ENCODE peak calls at places on chromosome 17, in ten cellular contexts. J, O, L, Z, B, E, W, G, D and P are unnamed samples.

GRCh38 chr17:10058924-10059683 is 139.3 kb downstream of the GAS7 start:
- DNase-seq in J (no peak), O (peak; percentile 43), L (no peak), Z (no peak), B (no peak), E (no peak), W (no peak), G (no peak), D (no peak), P (no peak)

GRCh38 chr17:80956321-80957190 is 35.1 kb upstream of the CHMP6 start:
- DNase-seq in J (no peak), O (no peak), L (no peak), Z (no peak), B (no peak), E (no peak), W (no peak), G (no peak), D (no peak), P (no peak)

GRCh38 chr17:31541559-31541958 is 150.1 kb downstream of the RAB11FIP4 start:
- DNase-seq in J (no peak), O (no peak), L (no peak), Z (no peak), B (no peak), E (no peak), W (no peak), G (no peak), D (no peak), P (no peak)

GRCh38 chr17:63999680-64000531 is 1.8 kb downstream of the PRR29 start:
- DNase-seq in J (no peak), O (no peak), L (no peak), Z (no peak), B (no peak), E (no peak), W (no peak), G (no peak), D (peak; percentile 12), P (no peak)

GRCh38 chr17:74444406-74444805 is 12.5 kb downstream of the GPRC5C start:
- DNase-seq in J (no peak), O (no peak), L (no peak), Z (peak; percentile 52), B (no peak), E (no peak), W (no peak), G (no peak), D (no peak), P (no peak)

GRCh38 chr17:78674156-78674555 is 97.0 kb upstream of the DNAH17 start:
- DNase-seq in J (no peak), O (no peak), L (no peak), Z (no peak), B (no peak), E (no peak), W (no peak), G (peak; percentile 90), D (no peak), P (no peak)

GRCh38 chr17:40453881-40454630 is 10.8 kb downstream of the IGFBP4 start:
- DNase-seq in J (no peak), O (no peak), L (no peak), Z (peak; percentile 75), B (no peak), E (no peak), W (no peak), G (no peak), D (no peak), P (no peak)

GRCh38 chr17:73989671-73990070 is 213.8 kb upstream of the RPL38 start:
- DNase-seq in J (no peak), O (no peak), L (no peak), Z (no peak), B (no peak), E (no peak), W (no peak), G (no peak), D (no peak), P (no peak)

GRCh38 chr17:30594223-30594952 is 117.2 kb downstream of the GOSR1 start:
- DNase-seq in J (no peak), O (no peak), L (no peak), Z (no peak), B (no peak), E (no peak), W (no peak), G (no peak), D (no peak), P (no peak)

GRCh38 chr17:78116411-78116810 is 12.1 kb downstream of the TMC6 start:
- DNase-seq in J (no peak), O (no peak), L (no peak), Z (no peak), B (no peak), E (no peak), W (no peak), G (no peak), D (no peak), P (no peak)

GRCh38 chr17:31530391-31530990 is 139.0 kb downstream of the RAB11FIP4 start:
- DNase-seq in J (no peak), O (no peak), L (no peak), Z (peak; percentile 45), B (no peak), E (no peak), W (no peak), G (no peak), D (no peak), P (no peak)

GRCh38 chr17:33310296-33310695 is 17.2 kb upstream of the ASIC2 start:
- DNase-seq in J (no peak), O (no peak), L (no peak), Z (no peak), B (no peak), E (no peak), W (no peak), G (no peak), D (no peak), P (no peak)

GRCh38 chr17:75571197-75571884 is 16.3 kb upstream of the MYO15B start:
- DNase-seq in J (no peak), O (peak; percentile 74), L (no peak), Z (no peak), B (no peak), E (no peak), W (no peak), G (no peak), D (peak; percentile 56), P (peak; percentile 67)

GRCh38 chr17:45018514-45019176 is 32.8 kb downstream of the DCAKD start:
- DNase-seq in J (no peak), O (no peak), L (no peak), Z (peak; percentile 40), B (no peak), E (no peak), W (peak; percentile 28), G (peak; percentile 38), D (no peak), P (no peak)

GRCh38 chr17:31394544-31394943 is 3.1 kb downstream of the RAB11FIP4 start:
- DNase-seq in J (no peak), O (no peak), L (peak; percentile 14), Z (peak; percentile 79), B (peak; percentile 72), E (no peak), W (peak; percentile 44), G (no peak), D (peak; percentile 16), P (no peak)

GRCh38 chr17:47813512-47814031 is 8.0 kb downstream of the OSBPL7 start:
- DNase-seq in J (no peak), O (no peak), L (no peak), Z (no peak), B (no peak), E (no peak), W (no peak), G (no peak), D (no peak), P (no peak)

GRCh38 chr17:51430581-51430980 is 170.2 kb downstream of the UTP18 start:
- DNase-seq in J (no peak), O (no peak), L (no peak), Z (no peak), B (no peak), E (no peak), W (no peak), G (no peak), D (no peak), P (no peak)